ENCODE peak calls at places on chromosomes 5 and 9, in ten cellular contexts. V, U, C, N, T, H, R, A, L and W are unnamed samples.
A peak's percentile ranks its signal among the peaks of the same experiment; 100 is the strongest.

GRCh38 chr5:15690611-15691010 is 190.6 kb downstream of the FBXL7 start:
- DNase-seq in V (no peak), U (no peak), C (no peak), N (no peak), T (peak; percentile 15), H (peak; percentile 45), R (no peak), A (no peak), L (peak; percentile 17), W (peak; percentile 59)

GRCh38 chr5:140556438-140556837 is 835 bp downstream of the SRA1 start:
- DNase-seq in V (no peak), U (no peak), C (no peak), N (peak; percentile 55), T (peak; percentile 50), H (no peak), R (no peak), A (no peak), L (peak; percentile 45), W (peak; percentile 36)

GRCh38 chr5:64165500-64166200 is at the start of gene RNF180:
- DNase-seq in V (peak; percentile 37), U (peak; percentile 3), C (no peak), N (peak; percentile 27), T (peak; percentile 54), H (no peak), R (no peak), A (no peak), L (peak; percentile 37), W (peak; percentile 20)

GRCh38 chr5:158406884-158407790 is 548.2 kb upstream of the CLINT1 start:
- DNase-seq in V (no peak), U (peak; percentile 27), C (no peak), N (peak; percentile 85), T (peak; percentile 80), H (peak; percentile 65), R (peak; percentile 34), A (no peak), L (peak; percentile 78), W (peak; percentile 91)

GRCh38 chr5:54658014-54658413 is 140.5 kb downstream of the SNX18 start:
- DNase-seq in V (no peak), U (no peak), C (no peak), N (peak; percentile 82), T (peak; percentile 86), H (peak; percentile 93), R (no peak), A (no peak), L (peak; percentile 61), W (peak; percentile 93)

GRCh38 chr5:117943120-117943519 is 1045.2 kb downstream of the DTWD2 start:
- DNase-seq in V (no peak), U (no peak), C (no peak), N (no peak), T (no peak), H (no peak), R (no peak), A (no peak), L (no peak), W (no peak)

GRCh38 chr5:36177154-36177553 is 25.2 kb downstream of the SKP2 start:
- DNase-seq in V (no peak), U (peak; percentile 68), C (no peak), N (no peak), T (no peak), H (no peak), R (no peak), A (no peak), L (no peak), W (no peak)

GRCh38 chr9:752201-752600 is 89.3 kb upstream of the DMRT1 start:
- DNase-seq in V (no peak), U (no peak), C (no peak), N (peak; percentile 96), T (peak; percentile 89), H (peak; percentile 80), R (peak; percentile 83), A (no peak), L (peak; percentile 92), W (peak; percentile 98)

GRCh38 chr9:126939821-126940221 is 25.2 kb downstream of the RALGPS1 start:
- DNase-seq in V (no peak), U (no peak), C (no peak), N (no peak), T (no peak), H (no peak), R (no peak), A (no peak), L (no peak), W (no peak)

GRCh38 chr5:11013793-11014192 is 252.8 kb upstream of the DAP start:
- DNase-seq in V (no peak), U (no peak), C (no peak), N (no peak), T (no peak), H (no peak), R (no peak), A (no peak), L (no peak), W (no peak)

DNA sequence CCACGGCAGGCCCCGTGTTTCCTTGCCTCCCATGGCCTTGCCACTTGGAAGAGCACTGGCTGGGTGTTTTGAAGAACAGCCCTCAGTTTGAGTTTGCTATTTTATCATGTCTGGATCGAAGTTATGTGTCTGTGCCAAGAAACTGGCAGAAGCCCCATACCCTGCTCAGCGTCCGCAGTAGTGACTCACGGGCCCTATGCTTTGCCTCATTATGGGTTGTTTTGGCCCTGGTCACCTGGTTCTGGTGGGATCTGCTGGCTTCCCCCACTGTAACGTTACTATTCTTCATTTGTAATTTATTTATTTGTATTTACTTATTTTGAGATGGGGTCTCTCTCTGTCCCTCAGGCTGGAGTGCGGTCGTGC is 42.3 kb upstream of the NKD2 start:
- DNase-seq in V (no peak), U (no peak), C (no peak), N (no peak), T (no peak), H (no peak), R (no peak), A (no peak), L (no peak), W (no peak)
- TF ChIP-seq CTCF in V (no peak), U (no peak), C (no peak), N (no peak), T (no peak), H (no peak), R (no peak), A (no peak), L (no peak), W (no peak)

GRCh38 chr5:93251347-93251746 is 329.7 kb downstream of the NR2F1-AS1 start:
- DNase-seq in V (no peak), U (no peak), C (no peak), N (no peak), T (no peak), H (no peak), R (no peak), A (no peak), L (no peak), W (no peak)

GRCh38 chr5:93252165-93252564 is 328.9 kb downstream of the NR2F1-AS1 start:
- DNase-seq in V (no peak), U (no peak), C (no peak), N (peak; percentile 34), T (peak; percentile 11), H (no peak), R (no peak), A (no peak), L (peak; percentile 13), W (peak; percentile 24)

GRCh38 chr5:93250431-93250830 is 330.6 kb downstream of the NR2F1-AS1 start:
- DNase-seq in V (no peak), U (no peak), C (no peak), N (no peak), T (peak; percentile 49), H (no peak), R (no peak), A (no peak), L (peak; percentile 42), W (no peak)

GRCh38 chr5:93247126-93247525 is 333.9 kb downstream of the NR2F1-AS1 start:
- DNase-seq in V (no peak), U (no peak), C (no peak), N (no peak), T (no peak), H (no peak), R (no peak), A (no peak), L (no peak), W (no peak)

DNA sequence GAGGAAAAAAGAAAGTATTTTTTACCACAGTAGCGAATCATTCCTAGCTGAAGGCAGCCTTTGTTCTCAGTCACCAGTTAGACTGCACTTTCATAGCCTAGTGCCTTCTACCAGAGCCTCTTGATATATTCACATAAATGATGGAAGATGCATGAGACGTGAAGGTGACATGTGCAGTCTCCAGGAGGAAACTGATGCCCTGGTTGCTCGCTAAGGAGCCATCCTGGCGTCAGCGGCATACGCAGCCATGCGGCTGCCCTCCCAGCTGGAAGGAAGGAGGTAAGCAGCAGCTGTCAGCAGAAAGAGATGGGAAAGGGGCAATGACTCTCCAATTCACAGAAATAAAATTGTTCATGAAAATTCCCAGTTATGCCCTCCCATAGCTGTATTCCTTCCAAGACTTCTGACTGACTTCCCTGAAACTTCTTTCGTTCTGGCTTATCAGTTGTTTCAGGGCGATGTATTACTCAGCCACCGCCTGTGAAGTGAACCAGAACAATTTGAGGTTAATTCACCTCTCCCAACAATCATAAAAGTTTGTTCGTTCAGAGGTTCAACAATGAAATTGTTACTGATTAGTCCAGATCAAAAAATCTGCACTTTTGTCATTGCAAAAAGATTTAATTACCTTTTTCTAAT is 331.2 kb downstream of the NR2F1-AS1 start:
- DNase-seq in V (no peak), U (no peak), C (no peak), N (peak; percentile 38), T (peak; percentile 78), H (no peak), R (peak; percentile 42), A (no peak), L (peak; percentile 73), W (peak; percentile 22)
- H3K4me3 ChIP-seq in V (peak overlapping the region; percentile 21), U (no peak overlapping the region), C (peak overlapping the region; percentile 60), N (peak overlapping the region; percentile 31), T (no peak overlapping the region), H (no peak overlapping the region), R (peak overlapping the region; percentile 21), A (no peak overlapping the region), L (peak overlapping the region; percentile 47), W (peak overlapping the region; percentile 34)

DNA sequence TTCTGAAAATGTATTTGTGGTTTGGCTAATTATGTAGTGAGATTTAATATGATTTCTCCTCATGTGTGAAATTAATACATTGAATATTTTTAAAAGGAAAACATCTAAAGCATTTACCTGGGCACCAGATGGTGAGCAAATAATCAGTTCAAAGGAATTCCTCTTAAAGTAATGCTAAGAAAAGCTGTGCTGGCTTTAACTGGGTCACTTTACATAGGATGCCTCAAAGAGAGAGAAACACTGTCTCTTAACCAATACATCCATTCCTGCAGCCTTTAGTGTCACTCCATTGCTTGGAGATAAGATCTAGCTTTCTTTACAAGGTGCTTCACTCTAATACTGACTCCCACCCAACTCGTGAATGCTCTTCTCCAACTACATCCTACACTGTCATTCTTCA is 133.1 kb upstream of the PPP1R2B start:
- DNase-seq in V (no peak), U (no peak), C (no peak), N (no peak), T (no peak), H (no peak), R (no peak), A (no peak), L (no peak), W (no peak)
- TF ChIP-seq CTCF in V (no peak), U (no peak), C (no peak), N (no peak), T (no peak), H (no peak), R (no peak), A (no peak), L (no peak), W (no peak)

DNA sequence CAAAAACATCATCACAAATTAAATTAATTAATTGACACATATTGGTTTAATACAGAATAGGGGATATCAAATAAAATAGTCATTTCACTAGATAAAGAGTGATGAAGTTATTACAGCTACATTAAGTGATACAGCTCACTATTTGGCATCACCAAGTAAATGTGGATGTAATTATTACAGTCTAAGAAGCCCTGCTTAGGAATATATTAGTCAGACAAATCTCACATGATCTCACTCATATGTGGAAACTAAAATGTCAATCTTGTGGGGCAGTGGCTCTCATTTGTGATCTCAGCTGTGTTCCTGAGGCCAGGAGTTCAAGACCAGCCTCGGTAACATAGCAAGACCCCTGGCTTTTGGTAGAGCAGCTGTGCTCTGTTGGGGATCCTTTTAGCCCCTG is 233.4 kb upstream of the RGMB start:
- DNase-seq in V (no peak), U (no peak), C (no peak), N (peak; percentile 28), T (no peak), H (peak; percentile 29), R (no peak), A (no peak), L (no peak), W (peak; percentile 77)
- H3K4me3 ChIP-seq in V (no peak overlapping the region), U (no peak overlapping the region), C (no peak overlapping the region), N (no peak overlapping the region), T (no peak overlapping the region), H (no peak overlapping the region), R (no peak overlapping the region), A (no peak overlapping the region), L (no peak overlapping the region), W (no peak overlapping the region)